ENCODE peak calls at places on chromosome 21, in nine cellular contexts. One of them, this sample, is unnamed.

GRCh38 chr21:17526771-17527170 is 13.9 kb downstream of the CXADR start:
- DNase-seq in germinal center: no peak
- DNase-seq in NCI-H774: no peak
- DNase-seq in stimulated activated CD4-positive, alpha-beta T cell treated with anti-CD3 and anti-CD28 coated beads, Interleukin-12 subunit alpha, Interleukin-12 subunit beta, amount 100 ng/mL, for 48 hours: no peak
- DNase-seq in AG04450: no peak
- DNase-seq in NAMALWA: no peak
- DNase-seq in trophoblast cell: no peak
- DNase-seq in RWPE2: no peak
- DNase-seq in activated T-cell treated with anti-CD3 and anti-CD28 coated beads for 1 hour: no peak
- DNase-seq in this sample: no peak

GRCh38 chr21:21851657-21852056 is 853.4 kb downstream of the NCAM2 start:
- DNase-seq in germinal center: no peak
- DNase-seq in NCI-H774: no peak
- DNase-seq in stimulated activated CD4-positive, alpha-beta T cell treated with anti-CD3 and anti-CD28 coated beads, Interleukin-12 subunit alpha, Interleukin-12 subunit beta, amount 100 ng/mL, for 48 hours: no peak
- DNase-seq in AG04450: no peak
- DNase-seq in NAMALWA: no peak
- DNase-seq in trophoblast cell: no peak
- DNase-seq in RWPE2: no peak
- DNase-seq in activated T-cell treated with anti-CD3 and anti-CD28 coated beads for 1 hour: no peak
- DNase-seq in this sample: no peak

GRCh38 chr21:32612075-32612998 is at the start of gene CFAP298:
- DNase-seq in germinal center: peak; percentile 81
- DNase-seq in NCI-H774: peak; percentile 80
- DNase-seq in stimulated activated CD4-positive, alpha-beta T cell treated with anti-CD3 and anti-CD28 coated beads, Interleukin-12 subunit alpha, Interleukin-12 subunit beta, amount 100 ng/mL, for 48 hours: peak; percentile 83
- DNase-seq in AG04450: peak; percentile 90
- DNase-seq in NAMALWA: peak; percentile 96
- DNase-seq in trophoblast cell: peak; percentile 90
- DNase-seq in RWPE2: peak; percentile 93
- DNase-seq in activated T-cell treated with anti-CD3 and anti-CD28 coated beads for 1 hour: peak; percentile 77
- DNase-seq in this sample: peak; percentile 85

GRCh38 chr21:43757601-43758000 is 18.5 kb downstream of the CSTB start:
- DNase-seq in germinal center: no peak
- DNase-seq in NCI-H774: no peak
- DNase-seq in stimulated activated CD4-positive, alpha-beta T cell treated with anti-CD3 and anti-CD28 coated beads, Interleukin-12 subunit alpha, Interleukin-12 subunit beta, amount 100 ng/mL, for 48 hours: no peak
- DNase-seq in AG04450: no peak
- DNase-seq in NAMALWA: no peak
- DNase-seq in trophoblast cell: no peak
- DNase-seq in RWPE2: no peak
- DNase-seq in activated T-cell treated with anti-CD3 and anti-CD28 coated beads for 1 hour: no peak
- DNase-seq in this sample: no peak

GRCh38 chr21:33458861-33459260 is 20.9 kb downstream of the TMEM50B start:
- DNase-seq in germinal center: no peak
- DNase-seq in NCI-H774: no peak
- DNase-seq in stimulated activated CD4-positive, alpha-beta T cell treated with anti-CD3 and anti-CD28 coated beads, Interleukin-12 subunit alpha, Interleukin-12 subunit beta, amount 100 ng/mL, for 48 hours: no peak
- DNase-seq in AG04450: no peak
- DNase-seq in NAMALWA: no peak
- DNase-seq in trophoblast cell: peak; percentile 26
- DNase-seq in RWPE2: no peak
- DNase-seq in activated T-cell treated with anti-CD3 and anti-CD28 coated beads for 1 hour: no peak
- DNase-seq in this sample: no peak

GRCh38 chr21:36976882-36977651 is 10.6 kb upstream of the HLCS start:
- DNase-seq in germinal center: peak; percentile 25
- DNase-seq in NCI-H774: peak; percentile 47
- DNase-seq in stimulated activated CD4-positive, alpha-beta T cell treated with anti-CD3 and anti-CD28 coated beads, Interleukin-12 subunit alpha, Interleukin-12 subunit beta, amount 100 ng/mL, for 48 hours: no peak
- DNase-seq in AG04450: peak; percentile 27
- DNase-seq in NAMALWA: peak; percentile 92
- DNase-seq in trophoblast cell: peak; percentile 18
- DNase-seq in RWPE2: no peak
- DNase-seq in activated T-cell treated with anti-CD3 and anti-CD28 coated beads for 1 hour: no peak
- DNase-seq in this sample: peak; percentile 87

GRCh38 chr21:15749868-15750174 is 20.0 kb downstream of the USP25 start:
- DNase-seq in germinal center: no peak
- DNase-seq in NCI-H774: no peak
- DNase-seq in stimulated activated CD4-positive, alpha-beta T cell treated with anti-CD3 and anti-CD28 coated beads, Interleukin-12 subunit alpha, Interleukin-12 subunit beta, amount 100 ng/mL, for 48 hours: no peak
- DNase-seq in AG04450: no peak
- DNase-seq in NAMALWA: no peak
- DNase-seq in trophoblast cell: no peak
- DNase-seq in RWPE2: no peak
- DNase-seq in activated T-cell treated with anti-CD3 and anti-CD28 coated beads for 1 hour: no peak
- DNase-seq in this sample: no peak

GRCh38 chr21:44450402-44450801 is 4.9 kb upstream of the LRRC3 start:
- DNase-seq in germinal center: no peak
- DNase-seq in NCI-H774: no peak
- DNase-seq in stimulated activated CD4-positive, alpha-beta T cell treated with anti-CD3 and anti-CD28 coated beads, Interleukin-12 subunit alpha, Interleukin-12 subunit beta, amount 100 ng/mL, for 48 hours: no peak
- DNase-seq in AG04450: no peak
- DNase-seq in NAMALWA: no peak
- DNase-seq in trophoblast cell: no peak
- DNase-seq in RWPE2: no peak
- DNase-seq in activated T-cell treated with anti-CD3 and anti-CD28 coated beads for 1 hour: no peak
- DNase-seq in this sample: no peak

GRCh38 chr21:35015435-35016024 is 33.6 kb downstream of the RUNX1 start:
- DNase-seq in germinal center: no peak
- DNase-seq in NCI-H774: no peak
- DNase-seq in stimulated activated CD4-positive, alpha-beta T cell treated with anti-CD3 and anti-CD28 coated beads, Interleukin-12 subunit alpha, Interleukin-12 subunit beta, amount 100 ng/mL, for 48 hours: no peak
- DNase-seq in AG04450: no peak
- DNase-seq in NAMALWA: no peak
- DNase-seq in trophoblast cell: no peak
- DNase-seq in RWPE2: no peak
- DNase-seq in activated T-cell treated with anti-CD3 and anti-CD28 coated beads for 1 hour: no peak
- DNase-seq in this sample: no peak

GRCh38 chr21:15221799-15222386 is 157.1 kb upstream of the NRIP1 start:
- DNase-seq in germinal center: no peak
- DNase-seq in NCI-H774: no peak
- DNase-seq in stimulated activated CD4-positive, alpha-beta T cell treated with anti-CD3 and anti-CD28 coated beads, Interleukin-12 subunit alpha, Interleukin-12 subunit beta, amount 100 ng/mL, for 48 hours: peak; percentile 19
- DNase-seq in AG04450: peak; percentile 7
- DNase-seq in NAMALWA: no peak
- DNase-seq in trophoblast cell: no peak
- DNase-seq in RWPE2: peak; percentile 94
- DNase-seq in activated T-cell treated with anti-CD3 and anti-CD28 coated beads for 1 hour: no peak
- DNase-seq in this sample: peak; percentile 92

GRCh38 chr21:32994305-32994704 is 31.4 kb upstream of the OLIG2 start:
- DNase-seq in germinal center: no peak
- DNase-seq in NCI-H774: no peak
- DNase-seq in stimulated activated CD4-positive, alpha-beta T cell treated with anti-CD3 and anti-CD28 coated beads, Interleukin-12 subunit alpha, Interleukin-12 subunit beta, amount 100 ng/mL, for 48 hours: no peak
- DNase-seq in AG04450: no peak
- DNase-seq in NAMALWA: peak; percentile 37
- DNase-seq in trophoblast cell: no peak
- DNase-seq in RWPE2: no peak
- DNase-seq in activated T-cell treated with anti-CD3 and anti-CD28 coated beads for 1 hour: no peak
- DNase-seq in this sample: no peak

GRCh38 chr21:37534431-37534830 is 167.9 kb downstream of the DYRK1A start:
- DNase-seq in germinal center: no peak
- DNase-seq in NCI-H774: no peak
- DNase-seq in stimulated activated CD4-positive, alpha-beta T cell treated with anti-CD3 and anti-CD28 coated beads, Interleukin-12 subunit alpha, Interleukin-12 subunit beta, amount 100 ng/mL, for 48 hours: no peak
- DNase-seq in AG04450: no peak
- DNase-seq in NAMALWA: no peak
- DNase-seq in trophoblast cell: no peak
- DNase-seq in RWPE2: no peak
- DNase-seq in activated T-cell treated with anti-CD3 and anti-CD28 coated beads for 1 hour: no peak
- DNase-seq in this sample: no peak

GRCh38 chr21:46196733-46197132 is 12.5 kb upstream of the SPATC1L start:
- DNase-seq in germinal center: no peak
- DNase-seq in NCI-H774: no peak
- DNase-seq in stimulated activated CD4-positive, alpha-beta T cell treated with anti-CD3 and anti-CD28 coated beads, Interleukin-12 subunit alpha, Interleukin-12 subunit beta, amount 100 ng/mL, for 48 hours: no peak
- DNase-seq in AG04450: no peak
- DNase-seq in NAMALWA: no peak
- DNase-seq in trophoblast cell: no peak
- DNase-seq in RWPE2: no peak
- DNase-seq in activated T-cell treated with anti-CD3 and anti-CD28 coated beads for 1 hour: no peak
- DNase-seq in this sample: no peak

GRCh38 chr21:26732442-26733221 is 112.6 kb downstream of the ADAMTS1 start:
- DNase-seq in germinal center: no peak
- DNase-seq in NCI-H774: no peak
- DNase-seq in stimulated activated CD4-positive, alpha-beta T cell treated with anti-CD3 and anti-CD28 coated beads, Interleukin-12 subunit alpha, Interleukin-12 subunit beta, amount 100 ng/mL, for 48 hours: no peak
- DNase-seq in AG04450: peak; percentile 13
- DNase-seq in NAMALWA: peak; percentile 46
- DNase-seq in trophoblast cell: peak; percentile 51
- DNase-seq in RWPE2: no peak
- DNase-seq in activated T-cell treated with anti-CD3 and anti-CD28 coated beads for 1 hour: peak; percentile 10
- DNase-seq in this sample: peak; percentile 6

GRCh38 chr21:21464691-21465090 is 466.5 kb downstream of the NCAM2 start:
- DNase-seq in germinal center: no peak
- DNase-seq in NCI-H774: no peak
- DNase-seq in stimulated activated CD4-positive, alpha-beta T cell treated with anti-CD3 and anti-CD28 coated beads, Interleukin-12 subunit alpha, Interleukin-12 subunit beta, amount 100 ng/mL, for 48 hours: no peak
- DNase-seq in AG04450: no peak
- DNase-seq in NAMALWA: no peak
- DNase-seq in trophoblast cell: no peak
- DNase-seq in RWPE2: no peak
- DNase-seq in activated T-cell treated with anti-CD3 and anti-CD28 coated beads for 1 hour: no peak
- DNase-seq in this sample: no peak